ENCODE peak calls at places on chromosome 5, in seven cellular contexts. One of them, this sample, is unnamed.
A peak's percentile ranks its signal among the peaks of the same experiment; 100 is the strongest.

GRCh38 chr5:157915638-157916037 is 56.7 kb upstream of the CLINT1 start:
- DNase-seq in fibroblast of pulmonary artery: peak; percentile 75
- DNase-seq in MM.1S: no peak
- DNase-seq in left ventricle myocardium inferior: peak; percentile 93
- DNase-seq in cardiac muscle cell: peak; percentile 90
- DNase-seq in chondrocyte: no peak
- DNase-seq in K562: no peak
- DNase-seq in this sample: peak; percentile 38

GRCh38 chr5:16773990-16774389 is 157.2 kb upstream of the RETREG1 start:
- DNase-seq in MM.1S: no peak
- DNase-seq in left ventricle myocardium inferior: no peak
- DNase-seq in cardiac muscle cell: peak; percentile 37
- DNase-seq in fibroblast of pulmonary artery: no peak
- DNase-seq in K562: no peak
- DNase-seq in chondrocyte: no peak
- DNase-seq in this sample: peak; percentile 89

GRCh38 chr5:138448481-138449398 is 9.9 kb downstream of the REEP2 start:
- DNase-seq in chondrocyte: no peak
- DNase-seq in K562: no peak
- DNase-seq in fibroblast of pulmonary artery: no peak
- DNase-seq in left ventricle myocardium inferior: no peak
- DNase-seq in MM.1S: no peak
- DNase-seq in cardiac muscle cell: peak; percentile 38
- DNase-seq in this sample: no peak

GRCh38 chr5:59810041-59810440 is 83.5 kb downstream of the PDE4D start:
- DNase-seq in K562: peak; percentile 69
- DNase-seq in cardiac muscle cell: peak; percentile 87
- DNase-seq in left ventricle myocardium inferior: peak; percentile 68
- DNase-seq in MM.1S: peak; percentile 70
- DNase-seq in chondrocyte: no peak
- DNase-seq in fibroblast of pulmonary artery: peak; percentile 85
- DNase-seq in this sample: peak; percentile 81

GRCh38 chr5:138648841-138649240 is 73.6 kb upstream of the HSPA9 start:
- DNase-seq in MM.1S: no peak
- DNase-seq in cardiac muscle cell: no peak
- DNase-seq in left ventricle myocardium inferior: no peak
- DNase-seq in K562: no peak
- DNase-seq in chondrocyte: no peak
- DNase-seq in fibroblast of pulmonary artery: no peak
- DNase-seq in this sample: no peak

GRCh38 chr5:170630711-170631141 is 126.9 kb downstream of the KCNIP1 start:
- DNase-seq in left ventricle myocardium inferior: no peak
- DNase-seq in cardiac muscle cell: no peak
- DNase-seq in fibroblast of pulmonary artery: no peak
- DNase-seq in MM.1S: no peak
- DNase-seq in K562: peak; percentile 42
- DNase-seq in chondrocyte: no peak
- DNase-seq in this sample: no peak

GRCh38 chr5:107402881-107403280 is 267.9 kb downstream of the EFNA5 start:
- DNase-seq in chondrocyte: no peak
- DNase-seq in fibroblast of pulmonary artery: no peak
- DNase-seq in cardiac muscle cell: no peak
- DNase-seq in K562: no peak
- DNase-seq in MM.1S: no peak
- DNase-seq in left ventricle myocardium inferior: no peak
- DNase-seq in this sample: no peak

GRCh38 chr5:173926359-173926758 is 38.2 kb downstream of the CPEB4 start:
- DNase-seq in cardiac muscle cell: peak; percentile 19
- DNase-seq in K562: no peak
- DNase-seq in chondrocyte: no peak
- DNase-seq in left ventricle myocardium inferior: no peak
- DNase-seq in fibroblast of pulmonary artery: peak; percentile 57
- DNase-seq in MM.1S: no peak
- DNase-seq in this sample: peak; percentile 40

GRCh38 chr5:39517800-39518199 is 93.0 kb upstream of the DAB2 start:
- DNase-seq in chondrocyte: no peak
- DNase-seq in K562: no peak
- DNase-seq in fibroblast of pulmonary artery: peak; percentile 91
- DNase-seq in MM.1S: no peak
- DNase-seq in cardiac muscle cell: peak; percentile 86
- DNase-seq in left ventricle myocardium inferior: no peak
- DNase-seq in this sample: peak; percentile 76

GRCh38 chr5:142826741-142827492 is 56.7 kb downstream of the ARHGAP26 start:
- DNase-seq in MM.1S: no peak
- DNase-seq in left ventricle myocardium inferior: no peak
- DNase-seq in fibroblast of pulmonary artery: peak; percentile 75
- DNase-seq in chondrocyte: no peak
- DNase-seq in K562: no peak
- DNase-seq in cardiac muscle cell: peak; percentile 70
- DNase-seq in this sample: peak; percentile 28

GRCh38 chr5:15261279-15261668 is 238.7 kb upstream of the FBXL7 start:
- DNase-seq in K562: no peak
- DNase-seq in cardiac muscle cell: no peak
- DNase-seq in MM.1S: no peak
- DNase-seq in chondrocyte: no peak
- DNase-seq in left ventricle myocardium inferior: no peak
- DNase-seq in fibroblast of pulmonary artery: no peak
- DNase-seq in this sample: no peak

GRCh38 chr5:164153469-164154172 is 648.2 kb downstream of the MAT2B start:
- DNase-seq in left ventricle myocardium inferior: no peak
- DNase-seq in cardiac muscle cell: no peak
- DNase-seq in MM.1S: no peak
- DNase-seq in chondrocyte: no peak
- DNase-seq in K562: no peak
- DNase-seq in fibroblast of pulmonary artery: peak; percentile 8
- DNase-seq in this sample: no peak

GRCh38 chr5:178486305-178486704 is 103.9 kb downstream of the COL23A1 start:
- DNase-seq in cardiac muscle cell: peak; percentile 19
- DNase-seq in MM.1S: no peak
- DNase-seq in K562: no peak
- DNase-seq in fibroblast of pulmonary artery: no peak
- DNase-seq in chondrocyte: no peak
- DNase-seq in left ventricle myocardium inferior: no peak
- DNase-seq in this sample: no peak

GRCh38 chr5:77029376-77029885 is 773 bp upstream of the AGGF1 start:
- DNase-seq in cardiac muscle cell: no peak
- DNase-seq in fibroblast of pulmonary artery: no peak
- DNase-seq in chondrocyte: no peak
- DNase-seq in MM.1S: no peak
- DNase-seq in K562: no peak
- DNase-seq in left ventricle myocardium inferior: no peak
- DNase-seq in this sample: no peak

GRCh38 chr5:110899566-110900412 is 161.0 kb downstream of the SLC25A46 start:
- DNase-seq in chondrocyte: no peak
- DNase-seq in left ventricle myocardium inferior: no peak
- DNase-seq in K562: no peak
- DNase-seq in fibroblast of pulmonary artery: peak; percentile 22
- DNase-seq in MM.1S: no peak
- DNase-seq in cardiac muscle cell: peak; percentile 13
- DNase-seq in this sample: peak; percentile 59

GRCh38 chr5:7991125-7991821 is 122.3 kb downstream of the MTRR start:
- DNase-seq in K562: peak; percentile 35
- DNase-seq in left ventricle myocardium inferior: no peak
- DNase-seq in fibroblast of pulmonary artery: no peak
- DNase-seq in chondrocyte: no peak
- DNase-seq in cardiac muscle cell: no peak
- DNase-seq in MM.1S: no peak
- DNase-seq in this sample: no peak

GRCh38 chr5:5381259-5382006 is 41.0 kb upstream of the ICE1 start:
- DNase-seq in chondrocyte: no peak
- DNase-seq in left ventricle myocardium inferior: no peak
- DNase-seq in fibroblast of pulmonary artery: peak; percentile 3
- DNase-seq in cardiac muscle cell: peak; percentile 4
- DNase-seq in MM.1S: no peak
- DNase-seq in K562: no peak
- DNase-seq in this sample: no peak

GRCh38 chr5:122286547-122286946 is 25.5 kb upstream of the SNCAIP start:
- DNase-seq in cardiac muscle cell: no peak
- DNase-seq in chondrocyte: no peak
- DNase-seq in MM.1S: no peak
- DNase-seq in K562: no peak
- DNase-seq in left ventricle myocardium inferior: no peak
- DNase-seq in fibroblast of pulmonary artery: no peak
- DNase-seq in this sample: no peak

GRCh38 chr5:54533541-54534179 is 16.1 kb downstream of the SNX18 start:
- DNase-seq in chondrocyte: no peak
- DNase-seq in fibroblast of pulmonary artery: no peak
- DNase-seq in MM.1S: no peak
- DNase-seq in left ventricle myocardium inferior: no peak
- DNase-seq in K562: no peak
- DNase-seq in cardiac muscle cell: peak; percentile 44
- DNase-seq in this sample: no peak

GRCh38 chr5:42057254-42057690 is 132.2 kb downstream of the FBXO4 start:
- DNase-seq in left ventricle myocardium inferior: no peak
- DNase-seq in K562: peak; percentile 61
- DNase-seq in fibroblast of pulmonary artery: peak; percentile 47
- DNase-seq in cardiac muscle cell: peak; percentile 30
- DNase-seq in chondrocyte: no peak
- DNase-seq in MM.1S: peak; percentile 56
- DNase-seq in this sample: peak; percentile 40
- TF ChIP-seq CTCF in left ventricle myocardium inferior: peak; percentile 78
- TF ChIP-seq CTCF in K562: peak; percentile 84
- TF ChIP-seq CTCF in fibroblast of pulmonary artery: peak; percentile 89
- TF ChIP-seq CTCF in cardiac muscle cell: peak; percentile 69
- TF ChIP-seq CTCF in chondrocyte: peak; percentile 83
- TF ChIP-seq CTCF in MM.1S: peak; percentile 87
- TF ChIP-seq CTCF in this sample: peak; percentile 85

DNA sequence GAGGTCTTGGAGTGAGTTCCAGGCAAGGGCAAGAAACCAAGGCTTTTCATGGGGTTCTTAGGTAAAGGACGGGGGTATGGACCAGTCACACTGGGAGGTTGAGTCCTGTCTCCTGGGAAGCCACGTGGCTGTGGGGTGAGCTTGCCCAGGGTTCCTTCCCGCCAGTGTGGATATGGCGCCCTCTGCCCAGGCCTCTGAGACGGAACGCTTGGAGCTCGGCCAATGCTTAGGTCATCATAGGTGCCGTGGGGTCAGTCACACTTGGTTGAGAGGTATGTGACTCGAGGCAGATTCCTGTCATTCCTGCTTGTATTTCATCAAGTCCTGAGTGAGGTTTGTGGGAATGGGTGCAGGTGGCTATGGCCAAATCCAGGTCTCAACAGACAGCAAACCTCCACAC is 46.2 kb downstream of the TENT4A start:
- DNase-seq in cardiac muscle cell: peak; percentile 8
- DNase-seq in K562: peak; percentile 60
- DNase-seq in chondrocyte: no peak
- DNase-seq in MM.1S: no peak
- DNase-seq in fibroblast of pulmonary artery: peak; percentile 10
- DNase-seq in left ventricle myocardium inferior: no peak
- DNase-seq in this sample: no peak
- TF ChIP-seq CTCF in cardiac muscle cell: no peak
- TF ChIP-seq CTCF in K562: peak; percentile 27
- TF ChIP-seq CTCF in chondrocyte: no peak
- TF ChIP-seq CTCF in MM.1S: no peak
- TF ChIP-seq CTCF in fibroblast of pulmonary artery: no peak
- TF ChIP-seq CTCF in left ventricle myocardium inferior: no peak
- TF ChIP-seq CTCF in this sample: no peak

GRCh38 chr5:37876245-37876644 is 36.4 kb upstream of the GDNF start:
- DNase-seq in MM.1S: no peak
- DNase-seq in left ventricle myocardium inferior: no peak
- DNase-seq in chondrocyte: no peak
- DNase-seq in K562: no peak
- DNase-seq in fibroblast of pulmonary artery: no peak
- DNase-seq in cardiac muscle cell: no peak
- DNase-seq in this sample: no peak

GRCh38 chr5:37873988-37874387 is 34.1 kb upstream of the GDNF start:
- DNase-seq in cardiac muscle cell: no peak
- DNase-seq in fibroblast of pulmonary artery: no peak
- DNase-seq in MM.1S: no peak
- DNase-seq in K562: no peak
- DNase-seq in left ventricle myocardium inferior: no peak
- DNase-seq in chondrocyte: no peak
- DNase-seq in this sample: no peak

GRCh38 chr5:37876926-37877325 is 37.1 kb upstream of the GDNF start:
- DNase-seq in fibroblast of pulmonary artery: no peak
- DNase-seq in cardiac muscle cell: no peak
- DNase-seq in chondrocyte: no peak
- DNase-seq in MM.1S: no peak
- DNase-seq in left ventricle myocardium inferior: no peak
- DNase-seq in K562: no peak
- DNase-seq in this sample: no peak

GRCh38 chr5:37871023-37871815 is 31.4 kb upstream of the GDNF start:
- DNase-seq in chondrocyte: no peak
- DNase-seq in left ventricle myocardium inferior: no peak
- DNase-seq in cardiac muscle cell: peak; percentile 14
- DNase-seq in K562: no peak
- DNase-seq in fibroblast of pulmonary artery: peak; percentile 9
- DNase-seq in MM.1S: no peak
- DNase-seq in this sample: no peak

DNA sequence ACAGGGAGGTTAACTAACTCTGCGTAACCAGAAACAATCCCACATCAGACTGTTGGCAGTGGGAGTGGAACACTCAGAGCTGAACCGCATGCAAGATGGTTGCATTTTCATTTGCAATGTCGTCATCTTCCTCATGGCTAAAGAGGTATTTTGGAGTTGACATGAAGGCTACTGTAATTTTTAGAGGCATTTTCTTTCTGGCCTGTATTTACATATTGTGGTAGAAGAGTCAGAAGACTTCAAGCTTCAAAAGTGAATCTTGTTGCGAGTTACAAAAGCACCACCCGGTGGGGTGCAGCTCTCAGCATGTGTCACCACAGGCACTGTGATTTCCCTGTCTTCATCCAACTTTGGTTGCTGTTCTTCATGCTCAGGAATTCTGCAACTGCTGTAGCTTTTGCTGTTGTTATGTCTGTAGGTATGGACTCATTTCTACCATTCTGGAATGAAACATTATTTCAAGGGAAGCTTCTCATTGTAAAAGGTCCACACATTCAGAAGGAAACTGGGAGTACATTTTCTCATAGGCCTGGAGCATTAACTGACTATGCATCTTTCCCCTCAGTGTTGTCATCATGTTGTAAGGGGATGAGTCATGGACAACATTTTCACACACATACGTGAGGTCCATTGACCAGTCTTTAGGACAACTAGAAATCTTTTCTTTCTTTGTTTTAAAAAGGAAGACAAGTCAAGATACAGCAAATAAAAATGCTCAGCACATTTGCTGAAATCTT is 35.4 kb upstream of the GDNF start:
- DNase-seq in fibroblast of pulmonary artery: peak; percentile 41
- DNase-seq in K562: no peak
- DNase-seq in chondrocyte: no peak
- DNase-seq in cardiac muscle cell: peak; percentile 41
- DNase-seq in MM.1S: no peak
- DNase-seq in left ventricle myocardium inferior: no peak
- DNase-seq in this sample: peak; percentile 67
- TF ChIP-seq CTCF in fibroblast of pulmonary artery: no peak
- TF ChIP-seq CTCF in K562: no peak
- TF ChIP-seq CTCF in chondrocyte: no peak
- TF ChIP-seq CTCF in cardiac muscle cell: no peak
- TF ChIP-seq CTCF in MM.1S: no peak
- TF ChIP-seq CTCF in left ventricle myocardium inferior: no peak
- TF ChIP-seq CTCF in this sample: no peak

GRCh38 chr5:147095740-147096139 is 139.1 kb upstream of the STK32A start:
- DNase-seq in cardiac muscle cell: no peak
- DNase-seq in left ventricle myocardium inferior: no peak
- DNase-seq in MM.1S: no peak
- DNase-seq in fibroblast of pulmonary artery: no peak
- DNase-seq in K562: no peak
- DNase-seq in chondrocyte: no peak
- DNase-seq in this sample: no peak

GRCh38 chr5:147093138-147093537 is 141.7 kb upstream of the STK32A start:
- DNase-seq in chondrocyte: no peak
- DNase-seq in fibroblast of pulmonary artery: peak; percentile 71
- DNase-seq in MM.1S: no peak
- DNase-seq in left ventricle myocardium inferior: no peak
- DNase-seq in cardiac muscle cell: peak; percentile 67
- DNase-seq in K562: no peak
- DNase-seq in this sample: peak; percentile 36

GRCh38 chr5:147092044-147092443 is 142.8 kb upstream of the STK32A start:
- DNase-seq in left ventricle myocardium inferior: no peak
- DNase-seq in MM.1S: no peak
- DNase-seq in K562: no peak
- DNase-seq in fibroblast of pulmonary artery: no peak
- DNase-seq in chondrocyte: no peak
- DNase-seq in cardiac muscle cell: no peak
- DNase-seq in this sample: no peak
- TF ChIP-seq CTCF in left ventricle myocardium inferior: no peak
- TF ChIP-seq CTCF in MM.1S: no peak
- TF ChIP-seq CTCF in K562: no peak
- TF ChIP-seq CTCF in fibroblast of pulmonary artery: no peak
- TF ChIP-seq CTCF in chondrocyte: no peak
- TF ChIP-seq CTCF in cardiac muscle cell: no peak
- TF ChIP-seq CTCF in this sample: no peak